ENCODE peak calls at places on chromosomes 13 and 19, in seven cellular contexts. B is uterus, Z is lower leg skin, D is suprapubic skin, W is astrocyte of the spinal cord, L is breast epithelium, X is coronary artery. E is an unnamed sample.

GRCh38 chr13:73082471-73082870 is 23.7 kb downstream of the KLF5 start:
- DNase-seq in B (no peak), Z (no peak), D (no peak), W (no peak), L (no peak), X (no peak), E (no peak)

GRCh38 chr19:46365561-46365960 is 18.7 kb downstream of the PPP5C start:
- DNase-seq in B (no peak), Z (peak; percentile 29), D (no peak), W (peak; percentile 57), L (no peak), X (peak; percentile 17), E (peak; percentile 62)

GRCh38 chr13:62093984-62094383 is 678.3 kb upstream of the PCDH20 start:
- DNase-seq in B (no peak), Z (no peak), D (no peak), W (no peak), L (no peak), X (no peak), E (no peak)

GRCh38 chr13:113656015-113656588 is 1.9 kb downstream of the ATP4B start:
- DNase-seq in B (peak; percentile 8), Z (peak; percentile 80), D (peak; percentile 49), W (no peak), L (peak; percentile 35), X (no peak), E (no peak)

GRCh38 chr19:34173145-34173956 is 1.0 kb downstream of the LSM14A start:
- DNase-seq in B (peak; percentile 36), Z (peak; percentile 87), D (peak; percentile 73), W (no peak), L (peak; percentile 62), X (no peak), E (peak; percentile 72)

GRCh38 chr19:8366121-8366581 is 2.2 kb downstream of the ANGPTL4 start:
- DNase-seq in B (no peak), Z (no peak), D (no peak), W (no peak), L (no peak), X (no peak), E (no peak)

GRCh38 chr13:99356216-99357089 is 49.3 kb upstream of the GPR183 start:
- DNase-seq in B (no peak), Z (no peak), D (no peak), W (peak; percentile 92), L (no peak), X (no peak), E (peak; percentile 97)

GRCh38 chr19:49442793-49443365 is 1.6 kb upstream of the SLC17A7 start:
- DNase-seq in B (peak; percentile 95), Z (peak; percentile 99), D (peak; percentile 99), W (peak; percentile 84), L (peak; percentile 94), X (peak; percentile 96), E (peak; percentile 73)

GRCh38 chr19:49109051-49109450 is 5.1 kb upstream of the LIN7B start:
- DNase-seq in B (no peak), Z (no peak), D (no peak), W (no peak), L (no peak), X (no peak), E (no peak)

GRCh38 chr13:90105276-90105675 is 1242.2 kb upstream of the MIR17HG start:
- DNase-seq in B (no peak), Z (no peak), D (no peak), W (peak; percentile 59), L (no peak), X (no peak), E (peak; percentile 44)

GRCh38 chr13:61029064-61029463 is 386.6 kb downstream of the PCDH20 start:
- DNase-seq in B (no peak), Z (no peak), D (no peak), W (no peak), L (no peak), X (no peak), E (no peak)

GRCh38 chr19:45613926-45614725 is 12.1 kb upstream of the GPR4 start:
- DNase-seq in B (peak; percentile 28), Z (no peak), D (no peak), W (peak; percentile 93), L (no peak), X (no peak), E (peak; percentile 96)

GRCh38 chr13:40495620-40496001 is 170.8 kb downstream of the FOXO1 start:
- DNase-seq in B (no peak), Z (no peak), D (no peak), W (no peak), L (no peak), X (no peak), E (no peak)

GRCh38 chr13:103884139-103884723 is 818.0 kb upstream of the SLC10A2 start:
- DNase-seq in B (no peak), Z (no peak), D (no peak), W (no peak), L (no peak), X (no peak), E (no peak)
- H3K4me3 ChIP-seq in B (no peak overlapping the region), Z (no peak overlapping the region), D (no peak overlapping the region), W (no peak overlapping the region), L (no peak overlapping the region), X (no peak overlapping the region), E (no peak overlapping the region)

GRCh38 chr13:32587014-32587773 is 942 bp downstream of the PDS5B start:
- DNase-seq in B (peak; percentile 70), Z (peak; percentile 92), D (peak; percentile 80), W (peak; percentile 70), L (peak; percentile 59), X (peak; percentile 81), E (peak; percentile 76)
- TF ChIP-seq CTCF in B (peak; percentile 47), Z (no peak), D (no peak), W (no peak), L (no peak), X (no peak), E (peak; percentile 18)

GRCh38 chr19:38682872-38683392 is 35.5 kb downstream of the ACTN4 start:
- DNase-seq in B (no peak), Z (no peak), D (no peak), W (no peak), L (no peak), X (no peak), E (no peak)
- H3K4me3 ChIP-seq in B (no peak overlapping the region), Z (no peak overlapping the region), D (no peak overlapping the region), W (no peak overlapping the region), L (peak overlapping the region; percentile 39), X (peak overlapping the region; percentile 14), E (no peak overlapping the region)

GRCh38 chr13:77502104-77502720 is 33.3 kb upstream of the SCEL start:
- DNase-seq in B (no peak), Z (no peak), D (no peak), W (no peak), L (no peak), X (no peak), E (no peak)
- TF ChIP-seq CTCF in B (no peak), Z (no peak), D (no peak), W (no peak), L (no peak), X (no peak), E (no peak)

DNA sequence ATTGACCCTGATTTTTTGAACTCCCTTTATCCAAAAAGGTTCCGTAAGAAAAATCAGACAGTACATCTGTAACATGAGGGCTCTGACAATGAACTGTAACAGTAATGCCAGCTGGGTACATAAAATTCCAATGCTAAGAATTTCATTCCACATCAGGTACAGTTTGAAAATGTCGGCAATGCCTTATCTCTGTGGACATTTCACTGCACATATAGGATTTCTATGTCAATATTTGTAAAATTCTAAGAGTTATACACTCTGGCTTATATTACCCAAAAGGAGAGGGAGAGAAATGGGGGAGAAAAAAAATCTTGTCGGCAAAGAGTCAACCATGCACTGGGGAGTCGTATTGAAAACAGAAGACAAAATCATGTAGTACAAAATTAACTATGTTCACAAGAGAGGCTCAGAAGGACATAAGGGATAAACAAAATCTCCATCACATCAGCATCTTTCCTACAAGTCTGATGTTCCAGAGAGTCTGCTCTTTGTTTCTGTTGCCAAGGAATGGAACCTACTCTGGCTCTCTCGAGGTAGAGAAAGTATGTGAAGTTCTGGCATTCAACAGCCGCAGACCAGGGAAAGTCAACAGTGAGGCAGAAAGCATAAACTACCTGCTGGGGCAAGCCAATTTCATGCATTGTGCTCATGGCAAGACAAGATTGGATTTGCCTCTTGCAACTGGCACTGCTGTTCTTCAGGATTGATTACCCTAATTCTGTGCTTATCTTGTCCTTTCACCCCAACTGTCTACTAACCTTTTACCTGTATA is 72.3 kb downstream of the STARD13 start:
- DNase-seq in B (no peak), Z (no peak), D (no peak), W (peak; percentile 80), L (no peak), X (no peak), E (peak; percentile 83)
- H3K4me3 ChIP-seq in B (no peak overlapping the region), Z (no peak overlapping the region), D (no peak overlapping the region), W (no peak overlapping the region), L (no peak overlapping the region), X (peak overlapping the region; percentile 4), E (no peak overlapping the region)

GRCh38 chr19:18161691-18162039 is 8.7 kb downstream of the PIK3R2 start:
- DNase-seq in B (no peak), Z (no peak), D (no peak), W (no peak), L (no peak), X (no peak), E (no peak)
- TF ChIP-seq CTCF in B (no peak), Z (no peak), D (no peak), W (no peak), L (no peak), X (no peak), E (no peak)

GRCh38 chr19:13342672-13343071 is 163.6 kb downstream of the CACNA1A start:
- DNase-seq in B (no peak), Z (no peak), D (no peak), W (no peak), L (no peak), X (no peak), E (no peak)
- H3K4me3 ChIP-seq in B (no peak overlapping the region), Z (no peak overlapping the region), D (no peak overlapping the region), W (no peak overlapping the region), L (no peak overlapping the region), X (no peak overlapping the region), E (no peak overlapping the region)

GRCh38 chr13:35210234-35210633 is 266.3 kb downstream of the MAB21L1 start:
- DNase-seq in B (no peak), Z (no peak), D (no peak), W (peak; percentile 10), L (no peak), X (no peak), E (peak; percentile 33)
- TF ChIP-seq CTCF in B (no peak), Z (no peak), D (no peak), W (no peak), L (no peak), X (no peak), E (no peak)

DNA sequence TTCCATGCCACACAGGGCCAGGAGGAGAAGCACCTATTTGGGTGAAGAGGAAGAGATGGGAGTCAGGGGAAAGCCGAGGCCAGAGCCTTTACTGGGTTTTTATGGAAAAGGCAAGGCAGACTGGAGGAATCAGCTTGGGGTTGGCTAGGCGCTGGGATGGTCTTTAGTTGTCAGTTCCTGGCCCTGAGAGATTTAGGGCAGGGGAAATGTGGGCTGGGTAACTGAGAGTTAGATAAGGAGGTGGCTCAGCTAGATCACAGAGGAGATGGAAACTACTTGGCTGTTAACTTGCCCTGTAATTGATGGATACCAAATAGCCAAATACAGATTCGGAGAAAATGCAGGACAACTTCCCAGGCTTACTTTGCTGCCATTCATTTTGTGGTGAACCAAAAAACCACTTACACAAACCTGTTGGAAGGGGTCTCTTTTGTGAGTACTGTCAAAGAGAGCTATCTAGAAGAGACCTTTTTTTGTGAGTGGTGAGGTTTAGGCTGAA is 54.0 kb downstream of the LRCH1 start:
- DNase-seq in B (no peak), Z (no peak), D (no peak), W (no peak), L (no peak), X (no peak), E (no peak)
- H3K4me3 ChIP-seq in B (no peak overlapping the region), Z (no peak overlapping the region), D (no peak overlapping the region), W (no peak overlapping the region), L (no peak overlapping the region), X (no peak overlapping the region), E (no peak overlapping the region)

GRCh38 chr13:86725105-86725504 is 925.9 kb upstream of the SLITRK6 start:
- DNase-seq in B (no peak), Z (no peak), D (no peak), W (no peak), L (no peak), X (no peak), E (peak; percentile 12)
- TF ChIP-seq CTCF in B (no peak), Z (no peak), D (no peak), W (peak; percentile 3), L (no peak), X (no peak), E (peak; percentile 36)

E was measured in choroid plexus epithelial cell.